ENCODE peak calls at places on chromosomes 11 and 22, in four cellular contexts. M, K, E and Y are unnamed samples.

GRCh38 chr11:21774212-21774611 is 418.7 kb upstream of the ANO5 start:
- DNase-seq in M (no peak), K (no peak), E (no peak), Y (no peak)

GRCh38 chr11:70429428-70429705 is 31.0 kb downstream of the CTTN start:
- DNase-seq in M (no peak), K (no peak), E (no peak), Y (no peak)

GRCh38 chr11:12137005-12137690 is 26.8 kb downstream of the MICAL2 start:
- DNase-seq in M (no peak), K (no peak), E (no peak), Y (no peak)

GRCh38 chr22:27372969-27373670 is 428.4 kb downstream of the MN1 start:
- DNase-seq in M (no peak), K (no peak), E (no peak), Y (peak)

GRCh38 chr22:45124176-45124857 is 39.4 kb upstream of the NUP50 start:
- DNase-seq in M (peak), K (no peak), E (no peak), Y (no peak)

GRCh38 chr11:3109434-3109833 is 52.2 kb upstream of the CARS1 start:
- DNase-seq in M (no peak), K (no peak), E (no peak), Y (no peak)

GRCh38 chr11:27397619-27398412 is 34.8 kb upstream of the CCDC34 start:
- DNase-seq in M (no peak), K (no peak), E (no peak), Y (no peak)

GRCh38 chr11:86671386-86672006 is 920 bp downstream of the ME3 start:
- DNase-seq in M (no peak), K (no peak), E (peak), Y (no peak)

GRCh38 chr22:46336119-46337078 is 885 bp downstream of the TRMU start:
- DNase-seq in M (peak), K (no peak), E (no peak), Y (no peak)

GRCh38 chr11:116457336-116458007 is 315.3 kb downstream of the BUD13 start:
- DNase-seq in M (no peak), K (no peak), E (no peak), Y (no peak)

GRCh38 chr11:68659158-68659921 is 25.0 kb upstream of the GAL start:
- DNase-seq in M (peak), K (peak), E (no peak), Y (peak)

GRCh38 chr11:66880484-66881211 is 23.8 kb downstream of the LRFN4 start:
- DNase-seq in M (peak), K (no peak), E (no peak), Y (no peak)

GRCh38 chr22:43446881-43447280 is 35.1 kb downstream of the MPPED1 start:
- DNase-seq in M (no peak), K (no peak), E (no peak), Y (no peak)

GRCh38 chr11:75273331-75273988 is 32.9 kb downstream of the TPBGL start:
- DNase-seq in M (no peak), K (no peak), E (peak), Y (no peak)

GRCh38 chr11:107453594-107454286 is 3.9 kb downstream of the CWF19L2 start:
- DNase-seq in M (no peak), K (no peak), E (no peak), Y (no peak)

GRCh38 chr11:132981146-132981956 is 551.0 kb downstream of the OPCML start:
- DNase-seq in M (no peak), K (no peak), E (no peak), Y (no peak)
- TF ChIP-seq CTCF in M (no peak), K (no peak), E (no peak), Y (no peak)

GRCh38 chr11:44066732-44067131 is 662 bp downstream of the ACCS start:
- DNase-seq in M (peak), K (no peak), E (no peak), Y (peak)
- H3K4me3 ChIP-seq in M (peak), K (peak), E (peak), Y (peak)

GRCh38 chr11:34139346-34139745 is 33.9 kb downstream of the NAT10 start:
- DNase-seq in M (no peak), K (no peak), E (no peak), Y (no peak)
- TF ChIP-seq CTCF in M (no peak), K (no peak), E (no peak), Y (no peak)

GRCh38 chr22:19886605-19887250 is 32.1 kb upstream of the GNB1L start:
- DNase-seq in M (peak), K (no peak), E (no peak), Y (no peak)
- H3K4me3 ChIP-seq in M (no peak), K (no peak), E (no peak), Y (no peak)

GRCh38 chr22:42074153-42074750 is at the start of gene PHETA2:
- DNase-seq in M (peak), K (no peak), E (no peak), Y (no peak)
- TF ChIP-seq CTCF in M (peak), K (peak), E (no peak), Y (peak)

GRCh38 chr22:24954114-24954463 is 1.6 kb downstream of the KIAA1671 start:
- DNase-seq in M (no peak), K (no peak), E (no peak), Y (no peak)
- H3K4me3 ChIP-seq in M (no peak), K (no peak), E (peak), Y (no peak)

GRCh38 chr22:38751422-38752346 is 4.1 kb downstream of the SUN2 start:
- DNase-seq in M (no peak), K (no peak), E (no peak), Y (no peak)
- TF ChIP-seq CTCF in M (no peak), K (no peak), E (no peak), Y (no peak)

GRCh38 chr11:8717876-8718753 is 35.5 kb downstream of the RPL27A start:
- DNase-seq in M (peak), K (peak), E (peak), Y (peak)
- H3K4me3 ChIP-seq in M (peak), K (peak), E (peak), Y (peak)

GRCh38 chr11:6610591-6610990 is 1.4 kb downstream of the TAF10 start:
- DNase-seq in M (no peak), K (no peak), E (peak), Y (no peak)

GRCh38 chr11:6611092-6612007 is 666 bp downstream of the TAF10 start:
- DNase-seq in M (peak), K (no peak), E (peak), Y (no peak)

GRCh38 chr11:6612816-6613136 is 760 bp upstream of the TAF10 start:
- DNase-seq in M (no peak), K (no peak), E (no peak), Y (no peak)

GRCh38 chr11:6613496-6613895 is 1.5 kb upstream of the TAF10 start:
- DNase-seq in M (no peak), K (no peak), E (no peak), Y (no peak)

DNA sequence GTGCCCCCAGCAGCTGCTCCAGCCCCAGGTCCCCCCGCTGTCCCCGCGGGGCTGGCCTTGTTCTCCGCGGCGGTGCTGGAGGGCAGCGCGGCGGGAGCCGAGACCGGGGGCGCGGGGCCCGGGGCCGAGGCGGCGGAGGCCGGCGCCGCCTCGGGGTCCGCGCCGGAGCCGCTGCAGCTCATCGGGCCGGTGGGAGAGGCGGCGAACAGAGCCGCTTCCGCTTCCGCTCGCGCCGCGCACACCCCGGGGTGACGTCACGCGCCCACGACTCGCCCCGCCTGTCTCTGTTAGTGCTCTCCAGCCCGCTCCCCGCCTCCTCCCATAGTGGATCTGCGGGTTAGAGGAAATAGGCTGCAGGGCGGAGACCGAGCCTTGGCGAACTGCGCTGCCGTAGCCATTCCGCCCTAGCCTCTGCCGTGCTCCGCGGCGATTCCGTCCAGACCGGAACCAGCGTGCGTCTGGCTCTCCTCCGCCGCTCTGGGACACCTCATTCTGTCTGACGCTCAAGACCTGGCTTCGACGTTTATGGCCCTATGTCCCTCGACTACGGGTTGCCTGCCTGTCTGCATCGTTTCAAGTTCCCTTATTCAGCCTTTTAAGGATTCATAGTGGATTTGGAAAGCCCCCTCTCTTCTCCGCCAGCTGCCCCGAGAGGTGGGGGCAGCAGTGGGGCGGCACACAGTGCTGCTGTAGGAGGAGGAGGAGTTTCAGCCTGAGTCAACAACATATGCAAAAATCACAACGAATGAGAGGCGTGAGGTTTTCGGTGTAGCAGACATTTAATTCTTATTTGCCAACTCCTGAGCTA is at the start of gene TAF10:
- DNase-seq in M (peak), K (peak), E (peak), Y (peak)
- TF ChIP-seq CTCF in M (no peak), K (no peak), E (no peak), Y (no peak)